ENCODE peak calls at places on chromosomes 4 and X, in seven cellular contexts. H, J, R, O, Z, Q and M are unnamed samples.
A peak's percentile ranks its signal among the peaks of the same experiment; 100 is the strongest.

GRCh38 chrX:23333842-23334535 is 660 bp upstream of the PTCHD1 start:
- DNase-seq in H (no peak), J (no peak), R (peak; percentile 52), O (no peak), Z (peak; percentile 20), Q (no peak), M (no peak)

GRCh38 chr4:128600996-128601857 is 208.3 kb upstream of the JADE1 start:
- DNase-seq in H (peak; percentile 85), J (peak; percentile 73), R (peak; percentile 22), O (peak; percentile 99), Z (peak; percentile 48), Q (peak; percentile 92), M (peak; percentile 61)

GRCh38 chr4:77190053-77190452 is 33.0 kb downstream of the CCNG2 start:
- DNase-seq in H (no peak), J (no peak), R (no peak), O (no peak), Z (no peak), Q (peak; percentile 61), M (peak; percentile 37)

GRCh38 chr4:85744950-85745349 is 270.0 kb downstream of the ARHGAP24 start:
- DNase-seq in H (no peak), J (no peak), R (no peak), O (no peak), Z (no peak), Q (peak; percentile 35), M (no peak)

GRCh38 chrX:40552768-40553167 is 28.0 kb upstream of the ATP6AP2 start:
- DNase-seq in H (no peak), J (no peak), R (no peak), O (peak; percentile 10), Z (no peak), Q (no peak), M (peak; percentile 8)

GRCh38 chr4:62571494-62571893 is 1371.4 kb downstream of the ADGRL3 start:
- DNase-seq in H (no peak), J (no peak), R (no peak), O (no peak), Z (no peak), Q (no peak), M (no peak)

GRCh38 chr4:176002007-176002623 is 63.5 kb upstream of the WDR17 start:
- DNase-seq in H (no peak), J (peak; percentile 35), R (peak; percentile 70), O (no peak), Z (peak; percentile 33), Q (no peak), M (peak; percentile 53)

GRCh38 chrX:40068048-40068447 is 29.7 kb downstream of the BCOR start:
- DNase-seq in H (no peak), J (no peak), R (no peak), O (peak; percentile 5), Z (no peak), Q (peak; percentile 16), M (no peak)

GRCh38 chr4:33658971-33659370 is 2585.3 kb downstream of the ARAP2 start:
- DNase-seq in H (no peak), J (no peak), R (no peak), O (peak; percentile 47), Z (no peak), Q (no peak), M (no peak)

GRCh38 chr4:19455850-19456602 is 795.7 kb upstream of the SLIT2 start:
- DNase-seq in H (no peak), J (no peak), R (no peak), O (no peak), Z (peak; percentile 21), Q (no peak), M (no peak)

GRCh38 chr4:159334461-159334860 is 231.6 kb downstream of the RAPGEF2 start:
- DNase-seq in H (no peak), J (no peak), R (no peak), O (no peak), Z (no peak), Q (no peak), M (no peak)

GRCh38 chrX:81957900-81958545 is 756.1 kb downstream of the SH3BGRL start:
- DNase-seq in H (no peak), J (no peak), R (no peak), O (no peak), Z (no peak), Q (peak; percentile 1), M (peak; percentile 23)

GRCh38 chr4:78100060-78100459 is 42.9 kb downstream of the FRAS1 start:
- DNase-seq in H (no peak), J (no peak), R (no peak), O (peak; percentile 48), Z (no peak), Q (no peak), M (no peak)

GRCh38 chr4:4990329-4990728 is 28.9 kb downstream of the CYTL1 start:
- DNase-seq in H (no peak), J (no peak), R (no peak), O (peak; percentile 40), Z (no peak), Q (no peak), M (no peak)

GRCh38 chr4:4989083-4989622 is 30.1 kb downstream of the CYTL1 start:
- DNase-seq in H (no peak), J (no peak), R (no peak), O (no peak), Z (no peak), Q (no peak), M (no peak)

GRCh38 chr4:4991541-4992099 is 27.6 kb downstream of the CYTL1 start:
- DNase-seq in H (no peak), J (no peak), R (no peak), O (no peak), Z (no peak), Q (no peak), M (no peak)

GRCh38 chr4:4992833-4993232 is 26.4 kb downstream of the CYTL1 start:
- DNase-seq in H (no peak), J (no peak), R (no peak), O (no peak), Z (no peak), Q (no peak), M (no peak)

GRCh38 chr4:4990857-4991540 is 28.3 kb downstream of the CYTL1 start:
- DNase-seq in H (peak; percentile 69), J (peak; percentile 46), R (no peak), O (peak; percentile 93), Z (peak; percentile 37), Q (peak; percentile 23), M (peak; percentile 3)
- TF ChIP-seq CTCF in H (no peak), J (no peak), R (no peak), O (no peak), Z (no peak), Q (no peak), M (no peak)

DNA sequence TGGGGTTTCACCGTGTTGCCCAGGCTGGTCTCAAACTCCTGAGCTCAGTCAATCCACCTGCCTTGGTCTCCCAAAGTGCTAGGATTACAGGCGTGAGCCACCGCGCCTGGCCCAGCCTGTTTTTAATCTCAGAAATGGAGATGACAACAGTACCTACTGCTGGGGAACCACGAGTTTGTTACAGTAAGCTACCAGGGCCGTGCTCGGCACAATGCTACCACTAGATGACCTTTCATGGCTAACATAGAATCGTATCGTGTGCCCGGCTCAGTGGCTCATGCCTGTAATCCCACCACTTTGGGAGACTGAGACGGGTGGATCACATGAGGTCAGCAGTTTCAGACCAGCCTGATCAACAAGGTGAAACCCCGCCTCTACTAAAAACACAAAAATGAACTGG is 90.8 kb upstream of the SLC34A2 start:
- DNase-seq in H (no peak), J (no peak), R (no peak), O (no peak), Z (no peak), Q (no peak), M (no peak)
- TF ChIP-seq CTCF in H (no peak), J (no peak), R (no peak), O (no peak), Z (no peak), Q (no peak), M (no peak)

GRCh38 chrX:125439194-125439849 is 119.7 kb downstream of the TEX13C start:
- DNase-seq in H (no peak), J (no peak), R (no peak), O (no peak), Z (no peak), Q (no peak), M (no peak)

GRCh38 chrX:125436855-125437254 is 117.2 kb downstream of the TEX13C start:
- DNase-seq in H (no peak), J (no peak), R (no peak), O (peak; percentile 0), Z (no peak), Q (peak; percentile 14), M (no peak)
- TF ChIP-seq CTCF in H (no peak), J (no peak), R (peak; percentile 27), O (no peak), Z (no peak), Q (peak; percentile 41), M (no peak)

GRCh38 chr4:154416183-154416543 is 75.4 kb downstream of the DCHS2 start:
- DNase-seq in H (no peak), J (no peak), R (peak; percentile 59), O (peak; percentile 4), Z (peak; percentile 33), Q (no peak), M (peak; percentile 3)
- TF ChIP-seq CTCF in H (no peak), J (no peak), R (no peak), O (no peak), Z (no peak), Q (peak; percentile 29), M (no peak)

GRCh38 chr4:180641495-180641894 is 1601.7 kb upstream of the TENM3 start:
- DNase-seq in H (no peak), J (no peak), R (no peak), O (no peak), Z (no peak), Q (no peak), M (no peak)
- TF ChIP-seq CTCF in H (no peak), J (no peak), R (no peak), O (no peak), Z (no peak), Q (peak; percentile 37), M (no peak)

GRCh38 chrX:38170556-38170955 is 50.1 kb downstream of the SRPX start:
- DNase-seq in H (no peak), J (no peak), R (no peak), O (no peak), Z (no peak), Q (no peak), M (no peak)

GRCh38 chrX:38172596-38172995 is 48.1 kb downstream of the SRPX start:
- DNase-seq in H (no peak), J (no peak), R (no peak), O (no peak), Z (no peak), Q (peak; percentile 0), M (no peak)

DNA sequence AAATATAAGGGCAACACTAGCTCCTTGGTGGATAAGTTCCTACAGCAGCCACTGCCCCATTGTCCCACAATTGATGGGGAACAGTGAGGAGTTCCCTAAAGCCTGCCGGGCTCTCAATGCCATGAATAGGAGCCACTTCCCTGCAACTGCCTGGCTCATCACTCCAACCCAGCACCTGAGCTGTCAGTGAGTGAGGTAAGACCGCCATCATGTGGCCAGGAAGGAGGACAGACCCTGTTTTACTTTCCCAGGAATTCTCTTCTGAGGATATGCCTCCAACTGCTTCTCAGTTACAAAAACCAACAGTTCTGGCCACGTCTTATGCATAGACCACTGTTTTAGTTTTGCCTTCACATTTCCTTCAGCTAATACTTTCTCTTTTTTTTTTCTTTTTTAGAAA is 45.5 kb downstream of the SRPX start:
- DNase-seq in H (no peak), J (peak; percentile 31), R (peak; percentile 39), O (no peak), Z (peak; percentile 45), Q (peak; percentile 21), M (peak; percentile 56)
- TF ChIP-seq CTCF in H (peak; percentile 57), J (peak; percentile 27), R (no peak), O (peak; percentile 31), Z (peak; percentile 37), Q (peak; percentile 74), M (peak; percentile 39)

GRCh38 chrX:78213331-78213730 is 73.9 kb upstream of the TAF9B start:
- DNase-seq in H (no peak), J (no peak), R (no peak), O (no peak), Z (no peak), Q (no peak), M (no peak)
- TF ChIP-seq CTCF in H (no peak), J (no peak), R (no peak), O (no peak), Z (no peak), Q (no peak), M (no peak)